ENCODE peak calls at places on chromosomes 12 and 14, in six cellular contexts. One of them, this sample, is unnamed.

GRCh38 chr14:24817638-24818053 is 183.7 kb upstream of the GZMB start:
- DNase-seq in body of pancreas: no peak
- DNase-seq in astrocyte of the spinal cord: no peak
- DNase-seq in CD4-positive, alpha-beta T cell: no peak
- DNase-seq in endothelial cell: peak
- DNase-seq in AG04449: no peak
- DNase-seq in this sample: no peak

GRCh38 chr14:104343690-104344640 is 205.6 kb downstream of the KIF26A start:
- DNase-seq in body of pancreas: no peak
- DNase-seq in AG04449: no peak
- DNase-seq in CD4-positive, alpha-beta T cell: no peak
- DNase-seq in astrocyte of the spinal cord: no peak
- DNase-seq in endothelial cell: no peak
- DNase-seq in this sample: no peak

GRCh38 chr12:123961585-123961984 is 11.0 kb downstream of the CCDC92 start:
- DNase-seq in endothelial cell: no peak
- DNase-seq in astrocyte of the spinal cord: no peak
- DNase-seq in AG04449: no peak
- DNase-seq in CD4-positive, alpha-beta T cell: no peak
- DNase-seq in body of pancreas: no peak
- DNase-seq in this sample: no peak

GRCh38 chr12:13203028-13203922 is 6.7 kb downstream of the EMP1 start:
- DNase-seq in CD4-positive, alpha-beta T cell: no peak
- DNase-seq in body of pancreas: no peak
- DNase-seq in endothelial cell: peak
- DNase-seq in AG04449: no peak
- DNase-seq in astrocyte of the spinal cord: no peak
- DNase-seq in this sample: no peak

GRCh38 chr14:28769358-28769757 is 2.8 kb downstream of the FOXG1 start:
- DNase-seq in AG04449: no peak
- DNase-seq in body of pancreas: no peak
- DNase-seq in CD4-positive, alpha-beta T cell: no peak
- DNase-seq in endothelial cell: no peak
- DNase-seq in astrocyte of the spinal cord: no peak
- DNase-seq in this sample: no peak

GRCh38 chr12:103529306-103529705 is 33.5 kb upstream of the C12orf42 start:
- DNase-seq in CD4-positive, alpha-beta T cell: no peak
- DNase-seq in AG04449: no peak
- DNase-seq in body of pancreas: no peak
- DNase-seq in astrocyte of the spinal cord: no peak
- DNase-seq in endothelial cell: no peak
- DNase-seq in this sample: no peak

GRCh38 chr12:93348568-93349435 is 28.9 kb upstream of the NUDT4 start:
- DNase-seq in AG04449: no peak
- DNase-seq in body of pancreas: no peak
- DNase-seq in endothelial cell: no peak
- DNase-seq in astrocyte of the spinal cord: no peak
- DNase-seq in CD4-positive, alpha-beta T cell: no peak
- DNase-seq in this sample: no peak

GRCh38 chr14:94282991-94283723 is 9.9 kb downstream of the SERPINA10 start:
- DNase-seq in CD4-positive, alpha-beta T cell: no peak
- DNase-seq in astrocyte of the spinal cord: no peak
- DNase-seq in endothelial cell: no peak
- DNase-seq in body of pancreas: no peak
- DNase-seq in AG04449: peak
- DNase-seq in this sample: no peak

GRCh38 chr12:57194253-57194652 is 22.3 kb upstream of the NXPH4 start:
- DNase-seq in CD4-positive, alpha-beta T cell: no peak
- DNase-seq in endothelial cell: no peak
- DNase-seq in astrocyte of the spinal cord: no peak
- DNase-seq in AG04449: no peak
- DNase-seq in body of pancreas: no peak
- DNase-seq in this sample: no peak

GRCh38 chr12:13702401-13702800 is 279.0 kb downstream of the GRIN2B start:
- DNase-seq in CD4-positive, alpha-beta T cell: no peak
- DNase-seq in body of pancreas: no peak
- DNase-seq in endothelial cell: no peak
- DNase-seq in astrocyte of the spinal cord: no peak
- DNase-seq in AG04449: no peak
- DNase-seq in this sample: no peak

GRCh38 chr12:3896851-3897351 is 23.7 kb upstream of the PARP11 start:
- DNase-seq in astrocyte of the spinal cord: no peak
- DNase-seq in body of pancreas: peak
- DNase-seq in endothelial cell: no peak
- DNase-seq in AG04449: no peak
- DNase-seq in CD4-positive, alpha-beta T cell: no peak
- DNase-seq in this sample: no peak

GRCh38 chr14:72291908-72292688 is 359.9 kb downstream of the RGS6 start:
- DNase-seq in astrocyte of the spinal cord: peak
- DNase-seq in CD4-positive, alpha-beta T cell: no peak
- DNase-seq in body of pancreas: peak
- DNase-seq in endothelial cell: peak
- DNase-seq in AG04449: peak
- DNase-seq in this sample: no peak

GRCh38 chr12:34212651-34213050 is 190.4 kb downstream of the ALG10 start:
- DNase-seq in astrocyte of the spinal cord: no peak
- DNase-seq in AG04449: no peak
- DNase-seq in body of pancreas: no peak
- DNase-seq in CD4-positive, alpha-beta T cell: no peak
- DNase-seq in endothelial cell: no peak
- DNase-seq in this sample: no peak

GRCh38 chr12:117538926-117539325 is 177.5 kb upstream of the NOS1 start:
- DNase-seq in astrocyte of the spinal cord: no peak
- DNase-seq in endothelial cell: no peak
- DNase-seq in CD4-positive, alpha-beta T cell: no peak
- DNase-seq in body of pancreas: no peak
- DNase-seq in AG04449: no peak
- DNase-seq in this sample: no peak

GRCh38 chr12:129629901-129630300 is 273.9 kb downstream of the TMEM132D start:
- DNase-seq in endothelial cell: no peak
- DNase-seq in astrocyte of the spinal cord: no peak
- DNase-seq in body of pancreas: no peak
- DNase-seq in CD4-positive, alpha-beta T cell: no peak
- DNase-seq in AG04449: no peak
- DNase-seq in this sample: no peak

GRCh38 chr12:124927325-124928094 is 13.1 kb upstream of the UBC start:
- DNase-seq in astrocyte of the spinal cord: peak
- DNase-seq in CD4-positive, alpha-beta T cell: peak
- DNase-seq in AG04449: no peak
- DNase-seq in body of pancreas: peak
- DNase-seq in endothelial cell: peak
- DNase-seq in this sample: no peak

GRCh38 chr12:25852792-25853191 is 105.7 kb upstream of the RASSF8 start:
- DNase-seq in endothelial cell: no peak
- DNase-seq in CD4-positive, alpha-beta T cell: no peak
- DNase-seq in body of pancreas: no peak
- DNase-seq in AG04449: no peak
- DNase-seq in astrocyte of the spinal cord: peak
- DNase-seq in this sample: no peak

GRCh38 chr14:76439237-76439775 is 63.4 kb downstream of the ESRRB start:
- DNase-seq in body of pancreas: no peak
- DNase-seq in endothelial cell: no peak
- DNase-seq in AG04449: no peak
- DNase-seq in astrocyte of the spinal cord: no peak
- DNase-seq in CD4-positive, alpha-beta T cell: no peak
- DNase-seq in this sample: no peak

GRCh38 chr12:98955284-98955683 is 310.2 kb downstream of the APAF1 start:
- DNase-seq in astrocyte of the spinal cord: peak
- DNase-seq in AG04449: no peak
- DNase-seq in body of pancreas: peak
- DNase-seq in CD4-positive, alpha-beta T cell: no peak
- DNase-seq in endothelial cell: peak
- DNase-seq in this sample: no peak

GRCh38 chr12:89405626-89406342 is 53.5 kb upstream of the DUSP6 start:
- DNase-seq in body of pancreas: no peak
- DNase-seq in astrocyte of the spinal cord: no peak
- DNase-seq in AG04449: no peak
- DNase-seq in endothelial cell: no peak
- DNase-seq in CD4-positive, alpha-beta T cell: no peak
- DNase-seq in this sample: no peak

GRCh38 chr14:47022721-47023120 is 371.1 kb upstream of the RPL10L start:
- DNase-seq in AG04449: no peak
- DNase-seq in endothelial cell: no peak
- DNase-seq in body of pancreas: no peak
- DNase-seq in astrocyte of the spinal cord: no peak
- DNase-seq in CD4-positive, alpha-beta T cell: no peak
- DNase-seq in this sample: no peak

GRCh38 chr12:28032811-28033537 is 60.4 kb upstream of the PTHLH start:
- DNase-seq in CD4-positive, alpha-beta T cell: no peak
- DNase-seq in endothelial cell: peak
- DNase-seq in AG04449: no peak
- DNase-seq in body of pancreas: no peak
- DNase-seq in astrocyte of the spinal cord: peak
- DNase-seq in this sample: no peak

DNA sequence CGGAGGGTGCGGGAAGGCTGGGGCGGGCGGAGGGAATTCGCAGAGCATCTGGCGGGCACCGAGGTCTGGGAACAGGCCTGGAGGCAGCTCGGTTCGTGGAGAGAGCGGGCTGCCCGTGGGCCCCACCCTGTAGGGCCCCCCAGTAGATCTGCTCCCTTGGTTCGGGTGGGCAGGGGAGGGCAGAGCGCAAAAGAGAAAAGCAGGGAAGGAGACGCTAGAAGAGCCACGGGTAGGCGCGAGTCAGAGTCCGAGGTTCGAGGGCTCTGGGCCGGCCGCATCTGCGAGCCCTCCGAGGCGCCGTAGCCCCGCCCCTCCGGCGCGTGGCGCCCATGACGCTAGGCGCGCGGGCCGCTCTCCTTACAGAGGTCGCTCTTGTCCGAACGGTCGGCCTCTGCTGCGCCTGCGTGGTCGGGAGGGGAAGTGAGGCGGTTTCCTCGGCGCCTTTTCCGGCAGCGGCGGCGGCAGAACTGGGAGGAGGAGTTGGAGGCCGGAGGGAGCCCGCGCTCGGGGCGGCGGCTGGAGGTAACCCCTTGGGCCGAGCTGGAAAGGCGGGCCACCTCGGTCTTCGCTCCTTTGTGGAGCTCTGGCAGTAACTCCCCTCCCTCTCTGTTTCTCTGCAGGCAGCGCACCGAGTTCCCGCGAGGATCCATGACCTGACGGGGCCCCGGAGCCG is at the start of gene ARF6:
- DNase-seq in endothelial cell: peak
- DNase-seq in AG04449: peak
- DNase-seq in body of pancreas: peak
- DNase-seq in CD4-positive, alpha-beta T cell: peak
- DNase-seq in astrocyte of the spinal cord: peak
- DNase-seq in this sample: peak
- TF ChIP-seq CTCF in endothelial cell: no peak
- TF ChIP-seq CTCF in AG04449: peak
- TF ChIP-seq CTCF in body of pancreas: no peak
- TF ChIP-seq CTCF in CD4-positive, alpha-beta T cell: no peak
- TF ChIP-seq CTCF in astrocyte of the spinal cord: no peak
- TF ChIP-seq CTCF in this sample: no peak

GRCh38 chr12:45816652-45817051 is 87.1 kb downstream of the ARID2 start:
- DNase-seq in endothelial cell: no peak
- DNase-seq in AG04449: no peak
- DNase-seq in body of pancreas: no peak
- DNase-seq in CD4-positive, alpha-beta T cell: no peak
- DNase-seq in astrocyte of the spinal cord: no peak
- DNase-seq in this sample: no peak
- TF ChIP-seq CTCF in endothelial cell: peak
- TF ChIP-seq CTCF in AG04449: no peak
- TF ChIP-seq CTCF in body of pancreas: no peak
- TF ChIP-seq CTCF in CD4-positive, alpha-beta T cell: no peak
- TF ChIP-seq CTCF in astrocyte of the spinal cord: no peak
- TF ChIP-seq CTCF in this sample: no peak

GRCh38 chr14:68775614-68776126 is 17.2 kb downstream of the ZFP36L1 start:
- DNase-seq in CD4-positive, alpha-beta T cell: no peak
- DNase-seq in astrocyte of the spinal cord: no peak
- DNase-seq in body of pancreas: no peak
- DNase-seq in endothelial cell: no peak
- DNase-seq in AG04449: no peak
- DNase-seq in this sample: no peak
- TF ChIP-seq CTCF in CD4-positive, alpha-beta T cell: no peak
- TF ChIP-seq CTCF in astrocyte of the spinal cord: peak
- TF ChIP-seq CTCF in body of pancreas: no peak
- TF ChIP-seq CTCF in endothelial cell: peak
- TF ChIP-seq CTCF in AG04449: no peak
- TF ChIP-seq CTCF in this sample: no peak

DNA sequence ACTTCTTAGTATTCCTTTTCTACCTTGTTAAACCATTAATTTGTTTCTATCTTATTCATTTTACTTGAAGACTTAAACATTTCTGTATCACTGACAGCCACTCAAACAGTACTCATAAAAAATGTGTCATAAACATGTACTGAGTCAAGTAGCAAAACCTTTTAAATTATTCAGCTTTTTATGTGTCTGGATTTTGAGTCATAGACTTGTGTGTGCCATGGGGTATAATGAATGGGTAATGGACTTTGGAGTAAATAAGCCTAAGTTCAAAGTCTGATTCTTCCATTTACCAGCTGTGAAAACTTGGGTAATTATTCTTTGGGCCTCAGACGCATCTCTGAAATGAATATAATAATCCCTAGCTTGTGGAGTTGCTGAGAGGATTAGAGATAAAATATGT is 199.0 kb downstream of the RAD51B start:
- DNase-seq in astrocyte of the spinal cord: no peak
- DNase-seq in CD4-positive, alpha-beta T cell: no peak
- DNase-seq in AG04449: no peak
- DNase-seq in endothelial cell: no peak
- DNase-seq in body of pancreas: no peak
- DNase-seq in this sample: no peak
- TF ChIP-seq CTCF in astrocyte of the spinal cord: no peak
- TF ChIP-seq CTCF in CD4-positive, alpha-beta T cell: no peak
- TF ChIP-seq CTCF in AG04449: no peak
- TF ChIP-seq CTCF in endothelial cell: no peak
- TF ChIP-seq CTCF in body of pancreas: no peak
- TF ChIP-seq CTCF in this sample: no peak

This sample was measured in AG09319.